ENCODE peak calls at places on chromosomes 2 and 18, in seven cellular contexts. Z is stimulated activated CD4-positive, alpha-beta T cell treated with anti-CD3 and anti-CD28 coated beads, Interleukin-2, amount 100 ng/mL, for 48 hours; H is GDM1; C is lower leg skin; U is NCI-H460; J is Ammon's horn; L is stimulated activated naive B cell treated with anti-CD40 and anti-IgM and Interleukin-4, amounts not matched to agents 10 μg/mL and 1 μg/mL and 100 μg/mL, for 72 hours. V is an unnamed sample.

GRCh38 chr18:48761582-48761981 is 189.2 kb downstream of the SMAD7 start:
- DNase-seq in Z (no peak), H (no peak), C (no peak), U (no peak), J (no peak), L (no peak), V (no peak)

GRCh38 chr18:57767259-57768050 is 35.7 kb downstream of the ATP8B1 start:
- DNase-seq in Z (no peak), H (no peak), C (no peak), U (no peak), J (no peak), L (no peak), V (no peak)

GRCh38 chr2:109378682-109379081 is 235.1 kb downstream of the SEPTIN10 start:
- DNase-seq in Z (no peak), H (no peak), C (no peak), U (no peak), J (no peak), L (no peak), V (peak; percentile 42)

GRCh38 chr2:239929504-239929903 is 95.6 kb downstream of the NDUFA10 start:
- DNase-seq in Z (no peak), H (no peak), C (no peak), U (no peak), J (no peak), L (no peak), V (peak; percentile 68)

GRCh38 chr18:11072632-11073031 is 76.7 kb downstream of the PIEZO2 start:
- DNase-seq in Z (no peak), H (no peak), C (no peak), U (no peak), J (no peak), L (no peak), V (no peak)

GRCh38 chr18:73511751-73512525 is 635.7 kb downstream of the FBXO15 start:
- DNase-seq in Z (no peak), H (no peak), C (no peak), U (no peak), J (no peak), L (no peak), V (no peak)

GRCh38 chr2:205662389-205662965 is 19.8 kb upstream of the NRP2 start:
- DNase-seq in Z (no peak), H (no peak), C (no peak), U (no peak), J (no peak), L (no peak), V (no peak)

GRCh38 chr2:42345986-42346385 is 15.0 kb downstream of the COX7A2L start:
- DNase-seq in Z (no peak), H (no peak), C (no peak), U (no peak), J (no peak), L (no peak), V (no peak)

GRCh38 chr2:47675196-47675825 is 107.6 kb upstream of the MSH6 start:
- DNase-seq in Z (no peak), H (no peak), C (no peak), U (no peak), J (no peak), L (no peak), V (no peak)

GRCh38 chr2:222423632-222424280 is 587 bp upstream of the SGPP2 start:
- DNase-seq in Z (peak; percentile 32), H (no peak), C (no peak), U (no peak), J (no peak), L (peak; percentile 71), V (no peak)

GRCh38 chr18:48828201-48828580 is 122.6 kb downstream of the SMAD7 start:
- DNase-seq in Z (no peak), H (no peak), C (no peak), U (no peak), J (no peak), L (no peak), V (peak; percentile 57)

GRCh38 chr18:56702946-56703345 is 51.8 kb downstream of the WDR7 start:
- DNase-seq in Z (peak; percentile 21), H (peak; percentile 8), C (no peak), U (peak; percentile 24), J (peak; percentile 27), L (no peak), V (no peak)

GRCh38 chr18:65750421-65751144 is at the start of gene CDH7:
- DNase-seq in Z (no peak), H (no peak), C (no peak), U (no peak), J (peak; percentile 9), L (no peak), V (no peak)

GRCh38 chr18:37666986-37667385 is 101.4 kb upstream of the CELF4 start:
- DNase-seq in Z (no peak), H (no peak), C (no peak), U (no peak), J (no peak), L (no peak), V (no peak)

GRCh38 chr2:222862068-222862914 is 1.5 kb downstream of the ACSL3 start:
- DNase-seq in Z (no peak), H (no peak), C (no peak), U (no peak), J (peak; percentile 77), L (no peak), V (no peak)

V was measured in osteocyte.